ENCODE peak calls at places on chromosomes 11 and 22, in five cellular contexts. One of them, this sample, is unnamed.

GRCh38 chr11:69841859-69842698 is 22.9 kb upstream of the FGF3 start:
- DNase-seq in A673: peak; percentile 39
- DNase-seq in CD8-positive, alpha-beta T cell: no peak
- DNase-seq in heart right ventricle: no peak
- DNase-seq in neural progenitor cell: peak; percentile 35
- DNase-seq in this sample: no peak

GRCh38 chr11:125244166-125244565 is 79.6 kb downstream of the PKNOX2 start:
- DNase-seq in neural progenitor cell: no peak
- DNase-seq in heart right ventricle: no peak
- DNase-seq in CD8-positive, alpha-beta T cell: no peak
- DNase-seq in A673: no peak
- DNase-seq in this sample: no peak

GRCh38 chr11:42555197-42555596 is 756.6 kb upstream of the API5 start:
- DNase-seq in heart right ventricle: no peak
- DNase-seq in CD8-positive, alpha-beta T cell: no peak
- DNase-seq in A673: no peak
- DNase-seq in neural progenitor cell: no peak
- DNase-seq in this sample: no peak

GRCh38 chr11:65390099-65390941 is 3.9 kb downstream of the FRMD8 start:
- DNase-seq in CD8-positive, alpha-beta T cell: no peak
- DNase-seq in A673: peak; percentile 64
- DNase-seq in neural progenitor cell: peak; percentile 31
- DNase-seq in heart right ventricle: no peak
- DNase-seq in this sample: no peak

GRCh38 chr11:124763156-124763947 is 1.3 kb upstream of the ESAM start:
- DNase-seq in heart right ventricle: peak; percentile 88
- DNase-seq in neural progenitor cell: peak; percentile 95
- DNase-seq in CD8-positive, alpha-beta T cell: peak; percentile 71
- DNase-seq in A673: peak; percentile 90
- DNase-seq in this sample: peak; percentile 85

GRCh38 chr11:553949-554398 is 6.6 kb downstream of the LMNTD2 start:
- DNase-seq in CD8-positive, alpha-beta T cell: no peak
- DNase-seq in A673: no peak
- DNase-seq in neural progenitor cell: no peak
- DNase-seq in heart right ventricle: no peak
- DNase-seq in this sample: no peak

GRCh38 chr11:111528557-111528956 is 12.0 kb upstream of the LAYN start:
- DNase-seq in CD8-positive, alpha-beta T cell: no peak
- DNase-seq in A673: peak; percentile 40
- DNase-seq in heart right ventricle: no peak
- DNase-seq in neural progenitor cell: no peak
- DNase-seq in this sample: no peak

GRCh38 chr11:103709366-103709765 is 327.1 kb upstream of the DDI1 start:
- DNase-seq in CD8-positive, alpha-beta T cell: no peak
- DNase-seq in heart right ventricle: no peak
- DNase-seq in neural progenitor cell: no peak
- DNase-seq in A673: no peak
- DNase-seq in this sample: no peak

GRCh38 chr11:128291835-128292234 is 295.5 kb downstream of the ETS1 start:
- DNase-seq in A673: no peak
- DNase-seq in CD8-positive, alpha-beta T cell: peak; percentile 35
- DNase-seq in neural progenitor cell: no peak
- DNase-seq in heart right ventricle: no peak
- DNase-seq in this sample: peak; percentile 27

GRCh38 chr22:22462813-22463567 is 45.6 kb downstream of the ZNF280B start:
- DNase-seq in CD8-positive, alpha-beta T cell: no peak
- DNase-seq in heart right ventricle: no peak
- DNase-seq in A673: peak; percentile 45
- DNase-seq in neural progenitor cell: peak; percentile 33
- DNase-seq in this sample: no peak

GRCh38 chr11:115901069-115901468 is 396.9 kb upstream of the CADM1 start:
- DNase-seq in heart right ventricle: no peak
- DNase-seq in A673: no peak
- DNase-seq in neural progenitor cell: no peak
- DNase-seq in CD8-positive, alpha-beta T cell: no peak
- DNase-seq in this sample: no peak

GRCh38 chr11:65439331-65440181 is 17.0 kb downstream of the NEAT1 start:
- DNase-seq in CD8-positive, alpha-beta T cell: no peak
- DNase-seq in neural progenitor cell: no peak
- DNase-seq in heart right ventricle: no peak
- DNase-seq in A673: no peak
- DNase-seq in this sample: no peak

GRCh38 chr11:108947654-108948570 is 283.0 kb downstream of the DDX10 start:
- DNase-seq in CD8-positive, alpha-beta T cell: no peak
- DNase-seq in neural progenitor cell: no peak
- DNase-seq in A673: no peak
- DNase-seq in heart right ventricle: no peak
- DNase-seq in this sample: no peak

GRCh38 chr11:8604078-8604723 is 10.2 kb upstream of the STK33 start:
- DNase-seq in heart right ventricle: peak; percentile 46
- DNase-seq in CD8-positive, alpha-beta T cell: no peak
- DNase-seq in A673: peak; percentile 71
- DNase-seq in neural progenitor cell: peak; percentile 72
- DNase-seq in this sample: no peak

GRCh38 chr11:2098691-2099522 is 40.3 kb downstream of the IGF2 start:
- DNase-seq in CD8-positive, alpha-beta T cell: no peak
- DNase-seq in neural progenitor cell: no peak
- DNase-seq in A673: no peak
- DNase-seq in heart right ventricle: no peak
- DNase-seq in this sample: no peak

GRCh38 chr11:35337919-35338316 is 81.4 kb downstream of the SLC1A2 start:
- DNase-seq in heart right ventricle: no peak
- DNase-seq in CD8-positive, alpha-beta T cell: no peak
- DNase-seq in neural progenitor cell: no peak
- DNase-seq in A673: no peak
- DNase-seq in this sample: no peak

GRCh38 chr11:78080084-78080817 is 589 bp upstream of the NDUFC2 start:
- DNase-seq in heart right ventricle: no peak
- DNase-seq in A673: no peak
- DNase-seq in neural progenitor cell: no peak
- DNase-seq in CD8-positive, alpha-beta T cell: no peak
- DNase-seq in this sample: no peak

GRCh38 chr22:27820896-27821866 is 19.6 kb upstream of the MN1 start:
- DNase-seq in A673: peak; percentile 25
- DNase-seq in CD8-positive, alpha-beta T cell: no peak
- DNase-seq in neural progenitor cell: peak; percentile 57
- DNase-seq in heart right ventricle: no peak
- DNase-seq in this sample: no peak

GRCh38 chr11:14748093-14748492 is 104.5 kb downstream of the PDE3B start:
- DNase-seq in A673: no peak
- DNase-seq in heart right ventricle: no peak
- DNase-seq in CD8-positive, alpha-beta T cell: no peak
- DNase-seq in neural progenitor cell: no peak
- DNase-seq in this sample: no peak

GRCh38 chr22:19891350-19892248 is 36.9 kb upstream of the GNB1L start:
- DNase-seq in A673: peak; percentile 98
- DNase-seq in neural progenitor cell: peak; percentile 95
- DNase-seq in heart right ventricle: no peak
- DNase-seq in CD8-positive, alpha-beta T cell: peak; percentile 66
- DNase-seq in this sample: peak; percentile 44

GRCh38 chr22:44281706-44282637 is 30.8 kb downstream of the SHISAL1 start:
- DNase-seq in A673: peak; percentile 22
- DNase-seq in neural progenitor cell: no peak
- DNase-seq in heart right ventricle: no peak
- DNase-seq in CD8-positive, alpha-beta T cell: no peak
- DNase-seq in this sample: no peak

GRCh38 chr11:85736121-85736520 is 50.1 kb upstream of the CCDC89 start:
- DNase-seq in neural progenitor cell: peak; percentile 17
- DNase-seq in CD8-positive, alpha-beta T cell: no peak
- DNase-seq in heart right ventricle: no peak
- DNase-seq in A673: no peak
- DNase-seq in this sample: no peak

GRCh38 chr11:26480041-26480440 is 92.0 kb downstream of the MUC15 start:
- DNase-seq in CD8-positive, alpha-beta T cell: no peak
- DNase-seq in neural progenitor cell: no peak
- DNase-seq in heart right ventricle: no peak
- DNase-seq in A673: no peak
- DNase-seq in this sample: no peak

GRCh38 chr11:34313099-34313517 is 44.7 kb downstream of the ABTB2 start:
- DNase-seq in neural progenitor cell: no peak
- DNase-seq in A673: no peak
- DNase-seq in CD8-positive, alpha-beta T cell: no peak
- DNase-seq in heart right ventricle: peak; percentile 20
- DNase-seq in this sample: no peak

GRCh38 chr11:61297741-61298140 is 2.6 kb upstream of the VWCE start:
- DNase-seq in neural progenitor cell: no peak
- DNase-seq in A673: no peak
- DNase-seq in CD8-positive, alpha-beta T cell: no peak
- DNase-seq in heart right ventricle: no peak
- DNase-seq in this sample: no peak

GRCh38 chr11:60208146-60208895 is 25.4 kb upstream of the MS4A6A start:
- DNase-seq in A673: no peak
- DNase-seq in heart right ventricle: no peak
- DNase-seq in neural progenitor cell: peak; percentile 83
- DNase-seq in CD8-positive, alpha-beta T cell: no peak
- DNase-seq in this sample: no peak

DNA sequence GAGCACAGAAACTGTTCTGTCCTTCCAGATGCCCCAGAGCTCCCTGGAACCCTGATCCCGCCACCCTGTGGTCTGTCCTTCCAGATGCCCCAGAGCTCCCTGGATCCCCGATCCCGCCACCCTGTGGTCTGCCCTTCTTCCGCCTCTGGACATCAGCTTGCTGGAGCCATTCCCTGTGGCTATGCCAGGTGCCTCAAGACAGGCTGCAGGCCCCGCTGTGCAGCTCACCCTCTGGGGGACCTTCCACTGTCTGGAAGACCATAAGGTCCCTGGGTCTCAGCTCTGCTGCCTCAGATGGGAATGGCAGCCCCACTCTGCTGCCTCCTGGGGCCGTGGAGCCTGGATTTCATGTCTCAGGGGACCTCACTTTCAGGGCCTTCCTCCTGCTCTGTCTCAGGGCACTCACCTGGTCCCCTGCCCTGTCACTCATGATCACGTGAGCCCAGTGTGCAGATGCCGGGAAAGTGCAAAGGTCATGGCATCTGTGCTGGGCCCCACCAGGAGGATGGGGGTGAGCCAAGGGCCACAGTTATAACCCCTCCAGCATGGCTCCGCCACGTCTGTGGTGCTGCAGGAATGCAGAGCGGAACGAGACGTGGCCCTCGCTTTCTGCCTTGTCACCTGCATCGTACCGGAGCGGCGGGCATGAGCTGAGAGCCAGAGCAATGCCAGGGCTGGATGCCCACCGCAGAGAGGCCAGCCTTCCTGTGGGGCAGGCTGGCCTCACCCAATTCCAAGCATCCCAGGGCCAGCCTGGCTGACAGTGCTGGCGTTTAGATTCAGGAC is 1520.7 kb downstream of the BRD1 start:
- DNase-seq in CD8-positive, alpha-beta T cell: no peak
- DNase-seq in A673: no peak
- DNase-seq in heart right ventricle: no peak
- DNase-seq in neural progenitor cell: no peak
- DNase-seq in this sample: no peak
- H3K9me3 ChIP-seq in CD8-positive, alpha-beta T cell: no peaks in the 10 kb centered on the region
- H3K9me3 ChIP-seq in A673: no peaks in the 10 kb centered on the region
- H3K9me3 ChIP-seq in heart right ventricle: peaks cover 12% of the 10 kb centered on the region
- H3K9me3 ChIP-seq in neural progenitor cell: no peaks in the 10 kb centered on the region
- H3K9me3 ChIP-seq in this sample: no peaks in the 10 kb centered on the region

DNA sequence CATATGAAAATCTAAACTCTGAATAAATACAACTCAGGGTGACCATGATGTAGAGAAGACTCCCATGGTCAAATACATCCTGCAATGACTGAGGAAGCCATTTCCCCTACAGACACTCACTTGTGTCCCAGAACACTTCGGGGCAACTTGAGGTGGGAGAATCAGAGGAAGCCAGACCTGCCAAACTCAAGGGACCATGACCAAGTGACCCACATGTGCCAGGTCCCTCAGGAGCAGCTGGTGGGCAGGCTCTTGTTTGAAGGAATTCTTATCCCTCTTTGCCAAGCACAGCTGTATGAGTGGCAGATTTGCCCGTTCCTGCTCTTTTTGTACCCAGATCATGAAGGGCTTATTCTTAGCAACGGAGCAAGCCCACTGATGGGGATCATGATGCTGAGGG is 17.8 kb downstream of the SPATA19 start:
- DNase-seq in heart right ventricle: no peak
- DNase-seq in CD8-positive, alpha-beta T cell: no peak
- DNase-seq in A673: no peak
- DNase-seq in neural progenitor cell: no peak
- DNase-seq in this sample: no peak
- H3K9me3 ChIP-seq in heart right ventricle: no peaks in the 10 kb centered on the region
- H3K9me3 ChIP-seq in CD8-positive, alpha-beta T cell: no peaks in the 10 kb centered on the region
- H3K9me3 ChIP-seq in A673: no peaks in the 10 kb centered on the region
- H3K9me3 ChIP-seq in neural progenitor cell: no peaks in the 10 kb centered on the region
- H3K9me3 ChIP-seq in this sample: no peaks in the 10 kb centered on the region

GRCh38 chr11:58734681-58735490 is 3.1 kb upstream of the GLYAT start:
- DNase-seq in A673: no peak
- DNase-seq in heart right ventricle: no peak
- DNase-seq in neural progenitor cell: no peak
- DNase-seq in CD8-positive, alpha-beta T cell: no peak
- DNase-seq in this sample: no peak
- H3K9me3 ChIP-seq in A673: no peaks in the 10 kb centered on the region
- H3K9me3 ChIP-seq in heart right ventricle: peaks cover under 1% of the 10 kb centered on the region
- H3K9me3 ChIP-seq in neural progenitor cell: peaks cover 25% of the 10 kb centered on the region
- H3K9me3 ChIP-seq in CD8-positive, alpha-beta T cell: no peaks in the 10 kb centered on the region
- H3K9me3 ChIP-seq in this sample: no peaks in the 10 kb centered on the region

DNA sequence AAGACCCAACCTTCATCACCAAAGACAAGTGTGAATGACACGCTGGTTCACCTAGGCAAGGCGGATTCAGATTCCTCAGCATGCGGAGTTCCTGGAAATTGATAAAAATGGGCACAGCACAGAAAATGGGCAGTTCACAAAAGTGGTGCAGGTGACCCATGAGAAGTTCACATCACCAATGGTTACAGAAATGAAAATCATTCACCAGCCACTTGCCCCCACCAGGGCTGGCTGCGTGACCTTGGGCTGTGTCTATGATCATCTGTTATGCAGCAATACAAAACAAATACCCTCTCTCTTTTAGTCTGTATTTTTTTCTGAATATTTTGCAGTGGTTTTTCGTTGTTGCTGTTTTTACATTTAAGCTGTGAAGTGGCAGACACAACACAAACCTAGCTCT is 415.9 kb downstream of the TBC1D22A start:
- DNase-seq in CD8-positive, alpha-beta T cell: no peak
- DNase-seq in neural progenitor cell: no peak
- DNase-seq in heart right ventricle: no peak
- DNase-seq in A673: no peak
- DNase-seq in this sample: no peak
- H3K9me3 ChIP-seq in CD8-positive, alpha-beta T cell: no peaks in the 10 kb centered on the region
- H3K9me3 ChIP-seq in neural progenitor cell: peaks cover 10% of the 10 kb centered on the region
- H3K9me3 ChIP-seq in heart right ventricle: no peaks in the 10 kb centered on the region
- H3K9me3 ChIP-seq in A673: no peaks in the 10 kb centered on the region
- H3K9me3 ChIP-seq in this sample: no peaks in the 10 kb centered on the region

GRCh38 chr11:114621950-114622809 is 26.6 kb upstream of the NXPE4 start:
- DNase-seq in neural progenitor cell: no peak
- DNase-seq in A673: no peak
- DNase-seq in heart right ventricle: no peak
- DNase-seq in CD8-positive, alpha-beta T cell: no peak
- DNase-seq in this sample: no peak

GRCh38 chr11:114623720-114624119 is 28.1 kb upstream of the NXPE4 start:
- DNase-seq in CD8-positive, alpha-beta T cell: no peak
- DNase-seq in neural progenitor cell: no peak
- DNase-seq in A673: no peak
- DNase-seq in heart right ventricle: no peak
- DNase-seq in this sample: no peak

GRCh38 chr11:114622858-114623257 is 27.3 kb upstream of the NXPE4 start:
- DNase-seq in A673: no peak
- DNase-seq in neural progenitor cell: no peak
- DNase-seq in heart right ventricle: no peak
- DNase-seq in CD8-positive, alpha-beta T cell: no peak
- DNase-seq in this sample: no peak

GRCh38 chr11:114619659-114620173 is 24.1 kb upstream of the NXPE4 start:
- DNase-seq in A673: no peak
- DNase-seq in neural progenitor cell: no peak
- DNase-seq in CD8-positive, alpha-beta T cell: no peak
- DNase-seq in heart right ventricle: no peak
- DNase-seq in this sample: no peak

GRCh38 chr11:114621072-114621471 is 25.5 kb upstream of the NXPE4 start:
- DNase-seq in CD8-positive, alpha-beta T cell: no peak
- DNase-seq in neural progenitor cell: no peak
- DNase-seq in heart right ventricle: no peak
- DNase-seq in A673: no peak
- DNase-seq in this sample: no peak
- H3K9me3 ChIP-seq in CD8-positive, alpha-beta T cell: peaks cover 6% of the 10 kb centered on the region
- H3K9me3 ChIP-seq in neural progenitor cell: peaks cover 11% of the 10 kb centered on the region
- H3K9me3 ChIP-seq in heart right ventricle: peaks cover 14% of the 10 kb centered on the region
- H3K9me3 ChIP-seq in A673: peaks cover 25% of the 10 kb centered on the region
- H3K9me3 ChIP-seq in this sample: peaks cover 4% of the 10 kb centered on the region

This sample was measured in T-helper 17 cell.